ENCODE peak calls at places on chromosomes 1 and 21, in six cellular contexts. W is IMR-90, H is neuronal stem cell, Y is H9, P is mesendoderm, G is H1. X is an unnamed sample.

GRCh38 chr1:153288634-153289275 is 24.0 kb downstream of the PGLYRP3 start:
- DNase-seq in H (no peak), G (peak), Y (peak), P (peak), W (no peak), X (no peak)

GRCh38 chr21:35430260-35430659 is 381.2 kb upstream of the RUNX1 start:
- DNase-seq in P (no peak), Y (no peak), H (no peak), G (no peak), W (no peak), X (no peak)

GRCh38 chr1:235102993-235103411 is 25.6 kb downstream of the TOMM20 start:
- DNase-seq in H (no peak), Y (no peak), G (no peak), W (no peak), P (no peak), X (no peak)

GRCh38 chr1:33612877-33613487 is 140.5 kb downstream of the ZSCAN20 start:
- DNase-seq in W (peak), P (peak), G (peak), H (peak), Y (peak), X (peak)

GRCh38 chr1:28986296-28986910 is 72.0 kb downstream of the EPB41 start:
- DNase-seq in H (no peak), P (no peak), G (no peak), W (no peak), Y (no peak), X (no peak)

GRCh38 chr1:17112496-17113236 is 6.6 kb downstream of the PADI2 start:
- DNase-seq in Y (no peak), W (no peak), G (no peak), P (no peak), H (no peak), X (no peak)

GRCh38 chr1:15492572-15492971 is 16.7 kb downstream of the CELA2B start:
- DNase-seq in H (no peak), G (no peak), W (no peak), P (no peak), Y (no peak), X (peak)

GRCh38 chr1:182430263-182431068 is 19.5 kb upstream of the RGSL1 start:
- DNase-seq in G (no peak), W (peak), Y (no peak), H (no peak), P (peak), X (no peak)

GRCh38 chr1:2199042-2199810 is 4.7 kb upstream of the FAAP20 start:
- DNase-seq in G (peak), P (peak), W (peak), Y (peak), H (peak), X (peak)

GRCh38 chr1:32780005-32780404 is 37.2 kb downstream of the YARS1 start:
- DNase-seq in Y (no peak), G (no peak), P (no peak), H (no peak), W (no peak), X (no peak)

GRCh38 chr1:109832935-109833334 is 69.2 kb upstream of the EPS8L3 start:
- DNase-seq in Y (peak), G (peak), P (peak), H (no peak), W (no peak), X (no peak)

GRCh38 chr1:77857557-77857956 is 30.9 kb upstream of the NEXN start:
- DNase-seq in H (no peak), P (no peak), Y (no peak), W (peak), G (no peak), X (no peak)

GRCh38 chr1:237873487-237873927 is 17.2 kb downstream of the ZP4 start:
- DNase-seq in W (peak), H (no peak), Y (peak), G (peak), P (peak), X (peak)

GRCh38 chr1:25232866-25233784 is 823 bp upstream of the SYF2 start:
- DNase-seq in Y (peak), H (peak), P (peak), G (peak), W (peak), X (peak)

GRCh38 chr21:34574984-34575529 is 39.9 kb downstream of the RCAN1 start:
- DNase-seq in G (no peak), P (no peak), Y (no peak), H (no peak), W (no peak), X (no peak)

GRCh38 chr1:20708891-20709290 is 8.9 kb downstream of the KIF17 start:
- DNase-seq in W (no peak), P (no peak), Y (no peak), G (no peak), H (no peak), X (no peak)

GRCh38 chr1:12088607-12089006 is 25.5 kb downstream of the TNFRSF8 start:
- DNase-seq in Y (no peak), W (no peak), G (no peak), P (no peak), H (no peak), X (no peak)

GRCh38 chr1:245458234-245458633 is 303.4 kb downstream of the KIF26B start:
- DNase-seq in P (no peak), Y (no peak), W (no peak), G (no peak), H (no peak), X (no peak)

GRCh38 chr1:234369784-234370183 is 3.5 kb upstream of the COA6 start:
- DNase-seq in P (no peak), Y (no peak), H (no peak), W (peak), G (no peak), X (peak)

GRCh38 chr21:25323356-25323949 is 283.8 kb downstream of the MRPL39 start:
- DNase-seq in H (no peak), P (no peak), Y (no peak), W (no peak), G (no peak), X (no peak)

GRCh38 chr1:50967416-50968020 is 2.5 kb upstream of the CDKN2C start:
- DNase-seq in G (no peak), Y (no peak), W (no peak), P (no peak), H (no peak), X (peak)

GRCh38 chr1:89523597-89524368 is 846 bp upstream of the LRRC8B start:
- DNase-seq in H (peak), P (peak), W (peak), Y (peak), G (no peak), X (peak)

GRCh38 chr1:42936309-42937078 is 22.2 kb downstream of the SLC2A1 start:
- DNase-seq in P (no peak), H (no peak), G (no peak), Y (no peak), W (peak), X (peak)

GRCh38 chr1:42939216-42939615 is 19.5 kb downstream of the SLC2A1 start:
- DNase-seq in Y (no peak), G (no peak), W (no peak), H (no peak), P (no peak), X (no peak)

GRCh38 chr1:42937836-42938595 is 20.7 kb downstream of the SLC2A1 start:
- DNase-seq in G (no peak), P (no peak), W (no peak), H (no peak), Y (no peak), X (no peak)

GRCh38 chr1:42937141-42937696 is 21.4 kb downstream of the SLC2A1 start:
- DNase-seq in H (no peak), W (peak), P (no peak), G (no peak), Y (no peak), X (peak)

GRCh38 chr1:42938596-42939184 is 20.0 kb downstream of the SLC2A1 start:
- DNase-seq in W (no peak), G (no peak), Y (no peak), P (no peak), H (no peak), X (no peak)
- H3K27ac ChIP-seq in W (peak), G (no peak), Y (no peak), P (peak), H (no peak), X (no peak)

DNA sequence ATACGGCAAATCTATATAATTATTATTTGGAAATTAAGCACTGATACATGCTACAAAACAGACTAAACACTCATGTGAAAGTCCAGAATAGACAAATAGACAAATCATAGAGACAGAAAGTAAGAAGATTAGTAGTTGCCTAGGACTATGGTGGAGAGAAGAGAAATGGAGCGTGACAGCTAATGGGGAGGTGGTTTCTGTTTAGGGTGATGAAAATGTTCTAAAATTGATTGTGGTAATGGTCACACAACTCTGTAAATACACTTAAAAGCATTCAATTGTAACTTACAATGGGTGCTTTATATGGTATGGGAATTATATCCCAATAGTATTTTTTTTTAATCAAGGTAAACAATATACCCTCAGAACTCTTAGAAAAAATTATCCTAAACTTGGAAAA is 20.4 kb upstream of the ITLN2 start:
- DNase-seq in W (no peak), Y (no peak), G (no peak), P (no peak), H (no peak), X (no peak)
- H4K8ac ChIP-seq in W (no peak), Y (no peak), G (no peak), P (no peak), H (no peak), X (no peak)

DNA sequence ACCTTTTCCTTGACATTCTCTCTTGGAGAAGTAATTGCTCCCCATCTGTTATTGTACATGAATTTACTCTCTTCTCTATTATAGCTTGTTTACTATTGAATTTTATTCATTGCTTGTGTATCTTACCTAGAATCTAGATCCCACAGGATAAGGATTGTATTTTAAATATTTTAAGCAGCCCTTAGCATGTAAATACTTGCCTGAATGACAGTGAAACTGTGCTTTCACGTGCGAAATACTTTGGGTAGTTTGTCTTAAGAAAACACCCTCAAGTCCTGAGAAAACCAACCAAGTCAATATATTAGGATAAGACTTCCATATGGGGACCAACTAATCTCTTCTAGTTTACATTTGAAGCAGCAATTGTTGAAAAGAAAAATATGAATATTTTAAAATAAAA is 15.3 kb downstream of the ARPC5 start:
- DNase-seq in H (no peak), W (no peak), P (peak), G (no peak), Y (no peak), X (no peak)
- H3K27ac ChIP-seq in H (no peak), W (no peak), P (no peak), G (no peak), Y (no peak), X (no peak)

GRCh38 chr1:224106568-224107281 is 7.2 kb upstream of the FBXO28 start:
- DNase-seq in W (peak), P (peak), Y (peak), G (peak), H (no peak), X (peak)
- H4K8ac ChIP-seq in W (peak), P (no peak), Y (peak), G (peak), H (no peak), X (peak)

DNA sequence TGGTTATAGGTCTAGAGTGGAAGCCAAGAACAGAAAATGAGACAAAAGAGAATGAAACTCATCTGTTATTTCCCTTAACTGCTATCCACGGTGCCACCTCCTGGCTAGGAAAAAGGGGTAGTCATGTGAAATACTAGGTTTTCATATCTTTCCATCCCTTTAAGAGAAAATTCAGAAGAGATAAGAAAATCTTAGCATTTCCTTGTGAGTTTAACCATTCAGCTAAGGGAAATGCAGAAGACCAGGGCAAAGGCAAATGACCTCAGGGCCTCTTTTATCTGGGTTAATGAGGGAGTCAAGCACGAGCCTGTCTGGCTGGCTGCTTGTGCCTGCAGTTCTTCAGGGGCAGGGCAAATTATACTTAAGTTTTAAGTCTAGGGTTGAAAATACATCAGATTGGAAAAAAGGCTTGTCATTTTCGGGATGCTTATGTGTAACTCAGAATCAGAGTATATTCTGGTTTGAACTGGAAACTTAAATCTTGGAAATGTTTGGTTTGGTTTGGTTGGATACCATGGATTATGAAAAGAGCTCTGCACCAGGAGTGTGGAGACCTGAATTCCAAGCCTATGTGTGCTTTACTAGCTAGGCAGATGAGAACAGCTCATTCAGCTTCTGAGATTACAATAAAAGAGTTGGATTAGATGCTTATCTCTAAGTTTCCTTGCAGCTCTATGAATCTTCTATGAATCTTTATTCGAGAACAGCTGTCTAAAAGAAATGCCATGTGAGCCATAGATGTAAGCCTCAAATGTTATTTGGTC is 19.9 kb downstream of the NIBAN1 start:
- DNase-seq in H (no peak), Y (no peak), P (peak), W (no peak), G (no peak), X (peak)
- H3K27ac ChIP-seq in H (no peak), Y (no peak), P (no peak), W (peak), G (no peak), X (peak)

DNA sequence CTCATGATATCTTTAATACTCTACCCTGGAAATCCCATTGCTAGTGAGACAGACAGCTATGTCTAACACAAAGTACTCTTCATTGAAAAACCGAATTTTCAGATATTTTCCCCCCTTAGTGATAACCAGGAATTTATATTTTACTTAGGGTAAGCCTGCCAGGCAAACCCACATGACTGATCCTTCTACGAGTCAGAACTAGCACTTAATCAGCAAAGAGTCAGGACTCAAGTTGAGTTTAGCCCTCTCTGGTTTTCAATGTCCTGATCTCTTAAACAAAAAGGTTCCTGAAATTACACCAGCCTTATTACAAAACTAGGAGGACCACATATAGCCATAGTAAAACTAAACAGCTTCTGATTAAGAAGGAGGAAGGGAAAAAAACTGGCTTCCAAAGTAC is 56.8 kb downstream of the ENAH start:
- DNase-seq in P (no peak), H (no peak), G (no peak), W (peak), Y (no peak), X (no peak)
- H4K8ac ChIP-seq in P (no peak), H (no peak), G (no peak), W (no peak), Y (no peak), X (no peak)

DNA sequence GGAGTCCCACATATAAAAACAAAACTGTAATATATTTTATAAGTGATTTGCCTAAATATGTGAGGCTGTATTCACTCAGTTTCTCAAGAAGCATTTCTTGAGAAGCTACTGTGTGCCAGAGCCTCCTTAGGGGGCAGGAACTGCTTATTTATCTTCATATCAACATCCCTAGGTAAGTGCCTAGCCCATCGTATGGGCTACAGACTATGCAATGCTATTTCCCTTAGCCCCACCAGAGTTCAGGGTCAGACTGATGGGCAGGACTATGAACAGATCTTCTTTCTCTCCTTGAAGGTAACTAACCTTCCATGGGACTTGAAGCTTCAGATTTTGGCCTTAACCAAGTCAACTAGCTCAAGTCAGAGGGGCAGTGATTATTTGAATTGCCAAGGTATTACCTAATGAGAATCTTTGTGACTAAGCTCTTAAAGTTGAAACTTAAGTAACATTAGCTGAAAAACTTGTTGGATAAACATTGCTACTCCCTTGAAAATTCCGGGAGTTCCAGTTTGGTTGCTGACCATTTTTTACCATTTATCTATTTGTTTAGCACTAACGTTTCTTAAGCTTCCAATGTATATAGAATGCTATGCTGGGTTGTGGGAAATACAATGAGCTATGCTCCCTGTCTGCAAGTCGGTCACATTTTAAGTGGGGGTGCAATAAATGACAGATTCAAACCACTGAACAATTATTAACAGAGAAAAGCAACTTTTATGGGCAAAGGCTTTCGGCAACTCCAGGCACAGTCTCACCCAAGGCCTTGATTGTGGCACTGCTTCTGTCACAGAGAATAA is 85.2 kb downstream of the GPR88 start:
- DNase-seq in Y (no peak), W (peak), G (no peak), H (no peak), P (no peak), X (peak)
- H3K27ac ChIP-seq in Y (no peak), W (peak), G (no peak), H (no peak), P (no peak), X (peak)

GRCh38 chr1:156742801-156743200 is 1.9 kb upstream of the MRPL24 start:
- DNase-seq in G (no peak), W (no peak), P (no peak), H (no peak), Y (no peak), X (no peak)

GRCh38 chr1:156742017-156742416 is 1.1 kb upstream of the MRPL24 start:
- DNase-seq in W (no peak), P (no peak), G (no peak), Y (no peak), H (no peak), X (no peak)

GRCh38 chr1:156740679-156741612 is at the start of gene MRPL24:
- DNase-seq in P (peak), W (peak), Y (peak), G (peak), H (peak), X (peak)

GRCh38 chr1:156740307-156740678 is 595 bp downstream of the MRPL24 start:
- DNase-seq in Y (no peak), W (no peak), P (no peak), G (no peak), H (no peak), X (no peak)

DNA sequence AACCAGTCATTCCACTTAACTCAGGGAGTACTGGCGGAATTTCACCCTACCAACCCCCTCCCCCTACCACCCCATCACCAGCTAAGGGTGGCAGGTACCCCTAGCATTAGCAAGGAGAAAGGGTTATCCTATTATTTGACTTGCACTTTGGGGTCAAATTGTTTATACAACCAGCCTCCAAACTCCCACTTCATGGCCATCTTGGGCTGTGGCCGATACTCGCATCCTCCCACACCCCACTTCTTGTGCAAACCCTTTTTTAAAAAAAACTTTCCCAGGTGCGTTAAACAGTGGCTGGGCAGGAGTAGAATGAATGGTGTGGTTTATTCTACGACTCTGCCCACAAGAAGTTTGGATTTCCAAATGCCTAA is 710 bp upstream of the MRPL24 start:
- DNase-seq in P (no peak), Y (no peak), W (no peak), H (no peak), G (no peak), X (no peak)
- H4K8ac ChIP-seq in P (no peak), Y (no peak), W (peak), H (no peak), G (no peak), X (peak)

GRCh38 chr21:36889401-36889800 is 77.1 kb downstream of the HLCS start:
- DNase-seq in P (no peak), G (no peak), Y (no peak), W (no peak), H (no peak), X (peak)

GRCh38 chr21:36890086-36890485 is 76.4 kb downstream of the HLCS start:
- DNase-seq in P (no peak), G (no peak), W (no peak), Y (no peak), H (no peak), X (no peak)

GRCh38 chr21:36888466-36888865 is 78.0 kb downstream of the HLCS start:
- DNase-seq in W (no peak), P (no peak), G (no peak), Y (no peak), H (no peak), X (no peak)

GRCh38 chr21:36891123-36891522 is 75.3 kb downstream of the HLCS start:
- DNase-seq in W (no peak), H (no peak), Y (no peak), G (no peak), P (no peak), X (no peak)

DNA sequence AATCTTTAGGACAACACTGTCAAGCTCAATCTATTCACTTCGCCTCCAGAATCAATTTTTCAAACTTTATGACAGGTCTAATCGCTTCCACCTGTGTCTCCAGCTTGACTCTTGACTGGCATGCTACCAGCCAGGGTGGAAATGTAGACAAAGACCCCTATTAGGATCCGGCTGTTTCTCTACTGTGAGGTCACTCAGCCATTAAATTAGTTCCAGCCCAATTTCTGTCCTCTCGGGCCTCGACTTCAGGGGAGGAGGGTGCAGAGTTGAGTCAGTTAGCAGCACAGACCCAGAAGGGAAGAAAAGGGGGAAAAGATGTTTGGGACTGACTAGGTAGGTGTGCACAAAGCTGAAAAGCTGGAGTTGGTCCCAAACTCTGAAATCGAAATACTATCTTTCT is 78.5 kb downstream of the HLCS start:
- DNase-seq in P (no peak), H (peak), W (no peak), Y (no peak), G (no peak), X (no peak)
- H3K27ac ChIP-seq in P (no peak), H (no peak), W (no peak), Y (no peak), G (no peak), X (no peak)